ENCODE peak calls at places on chromosomes 7 and 10, in six cellular contexts. Y, B, I, G, W and H are unnamed samples.

GRCh38 chr7:36129048-36129534 is 24.0 kb upstream of the EEPD1 start:
- DNase-seq in B (no peak), G (no peak), W (no peak), Y (no peak), I (no peak), H (peak)

GRCh38 chr7:1241510-1242128 is 8.9 kb downstream of the UNCX start:
- DNase-seq in Y (no peak), B (no peak), W (no peak), I (no peak), G (no peak), H (no peak)

GRCh38 chr10:2839081-2839725 is 228.1 kb upstream of the PFKP start:
- DNase-seq in I (no peak), Y (no peak), G (no peak), W (no peak), B (peak), H (no peak)

GRCh38 chr7:518630-519428 is 817 bp downstream of the PDGFA start:
- DNase-seq in I (no peak), B (peak), W (no peak), G (peak), Y (peak), H (peak)

GRCh38 chr10:93926613-93927012 is 32.8 kb downstream of the SLC35G1 start:
- DNase-seq in W (no peak), Y (no peak), G (no peak), I (no peak), B (no peak), H (no peak)

GRCh38 chr7:1607001-1607400 is 37.2 kb upstream of the PSMG3 start:
- DNase-seq in I (no peak), G (no peak), W (no peak), Y (no peak), B (no peak), H (no peak)

GRCh38 chr10:91551856-91552255 is 81.0 kb downstream of the PPP1R3C start:
- DNase-seq in G (no peak), I (no peak), Y (peak), B (no peak), W (no peak), H (peak)

GRCh38 chr10:38076687-38077086 is 17.4 kb upstream of the ZNF37A start:
- DNase-seq in Y (no peak), I (no peak), B (no peak), W (no peak), G (no peak), H (no peak)

GRCh38 chr7:101631224-101631714 is 2.2 kb upstream of the MYL10 start:
- DNase-seq in W (no peak), G (no peak), B (peak), I (no peak), Y (no peak), H (no peak)

GRCh38 chr10:114308470-114309110 is 69.5 kb downstream of the VWA2 start:
- DNase-seq in B (peak), G (no peak), Y (no peak), W (no peak), I (no peak), H (no peak)

GRCh38 chr10:3077940-3078630 is 10.7 kb downstream of the PFKP start:
- DNase-seq in I (no peak), G (no peak), W (no peak), Y (no peak), B (no peak), H (no peak)

GRCh38 chr7:15891151-15891842 is 204.8 kb upstream of the MEOX2 start:
- DNase-seq in B (no peak), W (no peak), I (no peak), Y (no peak), G (no peak), H (no peak)

GRCh38 chr10:99297033-99297432 is 32.1 kb upstream of the CNNM1 start:
- DNase-seq in I (no peak), B (no peak), G (no peak), Y (no peak), W (no peak), H (no peak)
- H3K27ac ChIP-seq in I (no peak), B (no peak), G (no peak), Y (no peak), W (no peak), H (no peak)

DNA sequence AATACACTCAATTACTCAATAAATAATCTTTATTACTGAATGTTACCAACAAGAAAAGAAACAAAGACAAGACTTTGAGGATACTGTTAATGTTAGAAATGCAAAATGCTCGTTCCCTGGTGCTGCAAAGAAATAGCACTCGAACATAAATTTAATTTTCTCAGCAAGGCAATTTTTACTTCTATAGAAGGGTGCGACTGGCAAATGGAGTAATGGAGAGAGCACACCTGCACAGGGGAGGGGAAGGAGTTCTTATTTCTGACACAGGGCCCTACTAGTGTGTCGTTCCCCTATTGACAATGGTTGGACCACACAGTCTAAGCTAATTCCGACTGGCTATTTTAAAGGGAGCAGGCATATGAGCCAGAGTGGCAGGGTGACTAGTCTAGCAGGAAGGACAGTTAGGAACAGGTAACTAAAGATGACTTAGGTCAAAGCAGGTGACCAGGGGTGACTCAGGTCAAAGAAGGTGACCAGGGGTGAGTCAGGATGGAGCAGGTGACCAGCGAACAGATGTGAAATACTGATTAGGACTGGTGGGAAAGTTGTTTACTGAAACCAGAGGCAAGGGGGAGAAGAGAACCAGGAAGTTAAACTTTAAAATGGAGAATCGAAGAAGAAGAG is 119.1 kb downstream of the RNF32 start:
- DNase-seq in W (no peak), I (no peak), Y (no peak), B (no peak), G (no peak), H (no peak)
- H3K27ac ChIP-seq in W (no peak), I (no peak), Y (no peak), B (no peak), G (no peak), H (no peak)

GRCh38 chr7:65279795-65280194 is 93.9 kb upstream of the ZNF92 start:
- DNase-seq in W (no peak), G (no peak), I (no peak), Y (no peak), B (no peak), H (no peak)

GRCh38 chr7:65276822-65277221 is 96.8 kb upstream of the ZNF92 start:
- DNase-seq in G (no peak), B (no peak), W (no peak), Y (no peak), I (no peak), H (no peak)
- H3K27ac ChIP-seq in G (no peak), B (no peak), W (no peak), Y (no peak), I (no peak), H (no peak)

GRCh38 chr10:122674781-122675180 is 24.9 kb downstream of the C10orf120 start:
- DNase-seq in B (no peak), I (no peak), G (no peak), Y (no peak), W (no peak), H (no peak)

GRCh38 chr10:122675278-122675677 is 24.4 kb downstream of the C10orf120 start:
- DNase-seq in B (no peak), G (no peak), I (no peak), W (no peak), Y (no peak), H (no peak)

GRCh38 chr10:122669842-122670241 is 29.8 kb downstream of the C10orf120 start:
- DNase-seq in G (no peak), W (no peak), I (no peak), Y (no peak), B (no peak), H (no peak)

GRCh38 chr10:122671355-122671754 is 28.3 kb downstream of the C10orf120 start:
- DNase-seq in B (no peak), I (no peak), W (no peak), G (no peak), Y (no peak), H (no peak)

DNA sequence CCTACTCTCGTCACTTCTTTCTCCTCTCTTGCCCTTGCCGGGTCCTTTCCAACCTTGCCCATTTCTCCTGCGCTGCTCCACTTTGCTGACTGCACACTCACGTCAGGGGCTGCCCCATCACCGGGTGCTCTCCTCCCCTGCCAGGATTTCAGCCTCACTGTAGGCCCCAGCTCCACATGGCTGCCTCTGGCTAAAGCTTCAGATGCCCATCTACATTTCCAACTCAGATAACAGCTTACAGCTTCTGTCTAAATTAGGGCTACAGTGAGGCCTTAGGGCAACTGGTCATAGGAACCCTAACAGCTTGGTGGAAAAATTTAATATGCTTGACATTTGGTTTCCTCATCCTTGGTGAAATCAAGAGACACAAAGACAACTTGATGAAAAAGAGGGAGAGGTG is 25.9 kb downstream of the C10orf120 start:
- DNase-seq in W (no peak), I (no peak), B (no peak), G (no peak), Y (no peak), H (no peak)
- H3K27ac ChIP-seq in W (no peak), I (no peak), B (no peak), G (no peak), Y (no peak), H (no peak)

GRCh38 chr10:26806557-26806956 is 54.2 kb downstream of the ABI1 start:
- DNase-seq in B (no peak), Y (no peak), G (no peak), W (no peak), I (no peak), H (no peak)
- H3K27ac ChIP-seq in B (no peak), Y (no peak), G (no peak), W (no peak), I (no peak), H (no peak)

GRCh38 chr10:31822150-31822549 is 106.5 kb downstream of the ARHGAP12 start:
- DNase-seq in G (no peak), B (no peak), I (no peak), Y (no peak), W (no peak), H (no peak)

GRCh38 chr10:31822616-31823318 is 105.9 kb downstream of the ARHGAP12 start:
- DNase-seq in W (no peak), Y (no peak), B (no peak), G (no peak), I (no peak), H (no peak)

GRCh38 chr10:31819393-31819820 is 109.2 kb downstream of the ARHGAP12 start:
- DNase-seq in Y (no peak), B (peak), W (no peak), G (no peak), I (no peak), H (no peak)

GRCh38 chr10:31820794-31821369 is 107.7 kb downstream of the ARHGAP12 start:
- DNase-seq in B (no peak), W (no peak), G (no peak), I (no peak), Y (no peak), H (no peak)

DNA sequence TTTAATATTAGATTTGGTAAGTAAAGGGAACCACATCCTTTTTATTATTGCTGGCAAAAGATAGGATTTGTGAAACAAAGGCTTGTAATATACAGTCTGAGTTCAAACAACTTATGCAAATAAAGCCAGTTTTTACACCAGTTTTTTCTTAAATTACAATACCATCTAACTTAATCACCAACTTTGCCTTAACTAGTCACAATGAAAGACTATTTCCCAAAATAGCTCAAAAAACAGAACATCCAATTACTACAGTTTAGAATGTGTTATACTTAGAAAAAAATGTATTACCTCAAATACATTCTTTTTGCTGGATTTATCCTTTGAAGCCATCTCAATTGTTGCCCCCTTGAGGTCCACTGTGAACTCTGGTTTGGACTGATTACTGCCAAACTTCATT is 108.5 kb downstream of the ARHGAP12 start:
- DNase-seq in G (no peak), B (no peak), I (no peak), Y (no peak), W (no peak), H (no peak)
- H3K27ac ChIP-seq in G (no peak), B (no peak), I (no peak), Y (no peak), W (no peak), H (no peak)

GRCh38 chr7:104894313-104894712 is 119.7 kb upstream of the KMT2E start:
- DNase-seq in I (no peak), B (no peak), G (no peak), Y (no peak), W (no peak), H (no peak)

GRCh38 chr7:104898434-104898833 is 115.6 kb upstream of the KMT2E start:
- DNase-seq in W (no peak), G (no peak), B (no peak), I (no peak), Y (no peak), H (no peak)

GRCh38 chr7:104895851-104896236 is 118.2 kb upstream of the KMT2E start:
- DNase-seq in G (no peak), I (no peak), B (no peak), W (no peak), Y (no peak), H (no peak)

GRCh38 chr7:104891949-104892348 is 122.1 kb upstream of the KMT2E start:
- DNase-seq in Y (no peak), G (no peak), B (no peak), W (no peak), I (no peak), H (no peak)

GRCh38 chr7:104894998-104895850 is 118.8 kb upstream of the KMT2E start:
- DNase-seq in W (no peak), G (no peak), B (no peak), I (no peak), Y (no peak), H (no peak)
- H3K27ac ChIP-seq in W (no peak), G (no peak), B (no peak), I (no peak), Y (no peak), H (peak)

GRCh38 chr7:47484457-47484856 is 97.5 kb downstream of the TNS3 start:
- DNase-seq in G (no peak), I (no peak), Y (no peak), B (no peak), W (no peak), H (no peak)

GRCh38 chr7:47482013-47482761 is 99.7 kb downstream of the TNS3 start:
- DNase-seq in Y (no peak), G (no peak), B (no peak), W (no peak), I (no peak), H (no peak)

GRCh38 chr7:47485640-47486435 is 96.1 kb downstream of the TNS3 start:
- DNase-seq in W (no peak), B (peak), G (no peak), Y (no peak), I (no peak), H (no peak)

GRCh38 chr7:47483604-47484273 is 98.2 kb downstream of the TNS3 start:
- DNase-seq in W (no peak), I (no peak), Y (no peak), B (no peak), G (no peak), H (no peak)

GRCh38 chr7:47484923-47485639 is 96.8 kb downstream of the TNS3 start:
- DNase-seq in G (no peak), I (no peak), Y (no peak), B (no peak), W (no peak), H (no peak)
- H3K27ac ChIP-seq in G (no peak), I (no peak), Y (no peak), B (peak), W (no peak), H (peak)

GRCh38 chr7:92768501-92769360 is 67.6 kb downstream of the CDK6 start:
- DNase-seq in Y (no peak), I (no peak), W (no peak), G (no peak), B (no peak), H (no peak)
- H3K27ac ChIP-seq in Y (no peak), I (no peak), W (peak), G (no peak), B (no peak), H (no peak)

GRCh38 chr10:104268691-104269645 is at the start of gene GSTO2:
- DNase-seq in W (peak), G (peak), B (peak), I (peak), Y (peak), H (peak)
- H3K27ac ChIP-seq in W (peak), G (peak), B (peak), I (peak), Y (peak), H (peak)